ENCODE peak calls at places on chromosomes 16 and 17, in four cellular contexts. One of them, this sample, is unnamed.

GRCh38 chr17:78174332-78174869 is 6.0 kb downstream of the SYNGR2 start:
- DNase-seq in fibroblast of lung: no peak
- DNase-seq in tibial artery: peak; percentile 80
- DNase-seq in right atrium auricular region: peak; percentile 83
- DNase-seq in this sample: no peak

GRCh38 chr16:11251525-11252481 is 4.2 kb downstream of the SOCS1 start:
- DNase-seq in fibroblast of lung: peak; percentile 90
- DNase-seq in tibial artery: no peak
- DNase-seq in right atrium auricular region: no peak
- DNase-seq in this sample: peak; percentile 70

GRCh38 chr16:87723224-87723619 is 42.6 kb downstream of the KLHDC4 start:
- DNase-seq in fibroblast of lung: peak; percentile 95
- DNase-seq in tibial artery: no peak
- DNase-seq in right atrium auricular region: peak; percentile 70
- DNase-seq in this sample: peak; percentile 77

GRCh38 chr16:46830417-46830901 is 521 bp downstream of the C16orf87 start:
- DNase-seq in fibroblast of lung: peak; percentile 20
- DNase-seq in tibial artery: no peak
- DNase-seq in right atrium auricular region: no peak
- DNase-seq in this sample: peak; percentile 2

GRCh38 chr17:80738406-80738805 is 193.8 kb downstream of the RPTOR start:
- DNase-seq in fibroblast of lung: no peak
- DNase-seq in tibial artery: no peak
- DNase-seq in right atrium auricular region: no peak
- DNase-seq in this sample: no peak

GRCh38 chr17:7138800-7139381 is 24.3 kb upstream of the ASGR2 start:
- DNase-seq in fibroblast of lung: no peak
- DNase-seq in tibial artery: no peak
- DNase-seq in right atrium auricular region: no peak
- DNase-seq in this sample: no peak

GRCh38 chr17:55897301-55897700 is 146.4 kb downstream of the PCTP start:
- DNase-seq in fibroblast of lung: no peak
- DNase-seq in tibial artery: peak; percentile 85
- DNase-seq in right atrium auricular region: peak; percentile 63
- DNase-seq in this sample: no peak

GRCh38 chr17:49987290-49987585 is 7.8 kb downstream of the DLX3 start:
- DNase-seq in fibroblast of lung: no peak
- DNase-seq in tibial artery: no peak
- DNase-seq in right atrium auricular region: no peak
- DNase-seq in this sample: no peak

GRCh38 chr17:8954339-8954738 is 11.2 kb downstream of the PIK3R5 start:
- DNase-seq in fibroblast of lung: no peak
- DNase-seq in tibial artery: peak; percentile 76
- DNase-seq in right atrium auricular region: peak; percentile 72
- DNase-seq in this sample: no peak

GRCh38 chr17:51120357-51120738 is 320 bp downstream of the SPAG9 start:
- DNase-seq in fibroblast of lung: peak; percentile 42
- DNase-seq in tibial artery: no peak
- DNase-seq in right atrium auricular region: peak; percentile 70
- DNase-seq in this sample: no peak

GRCh38 chr17:41538565-41538991 is 10.5 kb upstream of the KRT19 start:
- DNase-seq in fibroblast of lung: peak; percentile 63
- DNase-seq in tibial artery: no peak
- DNase-seq in right atrium auricular region: no peak
- DNase-seq in this sample: no peak

GRCh38 chr16:24833352-24833751 is 12.4 kb upstream of the SLC5A11 start:
- DNase-seq in fibroblast of lung: no peak
- DNase-seq in tibial artery: no peak
- DNase-seq in right atrium auricular region: no peak
- DNase-seq in this sample: no peak

GRCh38 chr16:53476867-53477266 is 26.1 kb downstream of the AKTIP start:
- DNase-seq in fibroblast of lung: no peak
- DNase-seq in tibial artery: no peak
- DNase-seq in right atrium auricular region: no peak
- DNase-seq in this sample: no peak
- H3K4me3 ChIP-seq in fibroblast of lung: no peak overlapping the region
- H3K4me3 ChIP-seq in tibial artery: no peak overlapping the region
- H3K4me3 ChIP-seq in right atrium auricular region: no peak overlapping the region
- H3K4me3 ChIP-seq in this sample: no peak overlapping the region

DNA sequence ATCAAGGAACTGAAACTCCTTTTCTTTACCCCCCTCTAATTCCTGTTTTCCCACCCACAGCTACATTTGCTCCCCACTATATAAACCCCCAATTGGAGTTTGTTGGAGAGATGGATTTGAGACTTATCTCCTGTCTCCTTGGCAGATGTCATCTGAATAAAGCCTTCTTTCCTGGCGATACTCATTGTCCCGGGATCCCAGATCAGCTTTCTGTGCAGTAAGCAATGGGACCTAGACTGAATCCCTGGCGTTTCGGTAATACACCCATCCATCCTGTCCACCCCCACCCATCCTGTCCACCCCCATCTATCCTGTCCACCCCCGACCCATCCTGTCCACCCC is 22.2 kb downstream of the QPRT start:
- DNase-seq in fibroblast of lung: no peak
- DNase-seq in tibial artery: no peak
- DNase-seq in right atrium auricular region: no peak
- DNase-seq in this sample: no peak
- H3K4me3 ChIP-seq in fibroblast of lung: no peak overlapping the region
- H3K4me3 ChIP-seq in tibial artery: no peak overlapping the region
- H3K4me3 ChIP-seq in right atrium auricular region: no peak overlapping the region
- H3K4me3 ChIP-seq in this sample: no peak overlapping the region

DNA sequence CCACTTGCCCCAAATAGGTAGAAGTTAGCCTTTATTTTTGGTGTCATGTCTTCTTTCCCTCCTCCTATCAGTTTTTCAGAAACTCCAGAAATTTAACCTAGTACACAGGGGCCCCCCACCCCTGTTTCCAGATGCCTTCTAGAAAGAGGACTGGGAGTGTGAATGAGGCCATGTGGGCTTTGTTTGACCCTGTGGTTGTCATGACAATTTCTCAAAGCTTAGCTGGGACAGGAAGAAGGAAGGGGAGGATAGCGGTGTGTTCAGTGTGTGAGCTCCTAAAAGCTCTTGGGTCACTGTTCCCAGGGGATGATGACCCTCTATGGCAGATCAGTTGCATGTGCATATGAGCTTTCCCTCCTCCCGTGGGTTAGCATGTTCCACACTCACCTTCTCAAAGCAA is 710.1 kb downstream of the WWOX start:
- DNase-seq in fibroblast of lung: no peak
- DNase-seq in tibial artery: no peak
- DNase-seq in right atrium auricular region: no peak
- DNase-seq in this sample: no peak
- H3K4me3 ChIP-seq in fibroblast of lung: no peak overlapping the region
- H3K4me3 ChIP-seq in tibial artery: no peak overlapping the region
- H3K4me3 ChIP-seq in right atrium auricular region: no peak overlapping the region
- H3K4me3 ChIP-seq in this sample: no peak overlapping the region

DNA sequence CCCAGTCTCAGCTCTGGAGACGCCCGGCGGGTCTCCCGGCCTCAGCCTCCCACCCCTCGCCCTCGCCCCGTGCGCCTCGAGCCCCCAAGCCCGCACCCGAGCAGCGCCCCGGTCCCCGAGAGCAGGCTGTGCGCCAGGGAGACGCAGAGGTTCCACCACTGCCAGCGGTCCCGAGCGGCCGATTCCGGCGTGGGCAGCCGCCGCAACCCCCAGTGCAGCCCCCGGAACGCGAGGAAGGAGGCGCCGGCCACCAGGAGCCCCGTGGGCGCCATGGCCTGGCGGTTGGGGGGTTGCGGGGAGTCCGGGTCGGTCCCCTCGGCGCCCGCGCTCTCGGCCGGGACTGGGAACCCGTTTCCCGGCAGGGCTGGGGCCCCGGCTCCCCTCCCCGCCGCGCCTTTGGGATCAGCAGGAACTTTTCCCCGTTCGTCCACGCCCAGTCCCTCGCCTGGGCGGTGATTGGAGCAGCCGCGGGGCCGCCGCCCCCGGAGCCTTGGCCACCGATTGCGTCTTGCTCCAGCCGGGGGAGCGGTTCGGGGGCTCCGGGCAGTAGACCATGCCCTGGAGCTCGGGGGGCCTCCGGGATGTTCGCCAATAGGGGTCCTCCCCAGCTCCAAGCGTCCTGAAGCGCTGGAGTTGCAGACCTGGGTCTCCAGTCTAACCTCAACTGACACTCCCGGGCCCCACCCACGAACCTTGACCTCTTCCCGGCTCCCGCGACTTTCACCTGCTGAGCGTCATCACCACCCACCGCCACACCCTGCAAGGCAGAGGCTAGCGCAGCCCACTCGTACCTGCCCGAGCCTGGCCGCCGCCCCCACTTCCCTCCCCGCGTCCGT is at the start of gene TLCD2:
- DNase-seq in fibroblast of lung: peak; percentile 76
- DNase-seq in tibial artery: peak; percentile 75
- DNase-seq in right atrium auricular region: peak; percentile 84
- DNase-seq in this sample: peak; percentile 51
- H3K4me3 ChIP-seq in fibroblast of lung: peak within 1 kb of the TSS; percentile 56
- H3K4me3 ChIP-seq in tibial artery: peak within 1 kb of the TSS; percentile 97
- H3K4me3 ChIP-seq in right atrium auricular region: peak within 1 kb of the TSS; percentile 82
- H3K4me3 ChIP-seq in this sample: peak within 1 kb of the TSS; percentile 53

DNA sequence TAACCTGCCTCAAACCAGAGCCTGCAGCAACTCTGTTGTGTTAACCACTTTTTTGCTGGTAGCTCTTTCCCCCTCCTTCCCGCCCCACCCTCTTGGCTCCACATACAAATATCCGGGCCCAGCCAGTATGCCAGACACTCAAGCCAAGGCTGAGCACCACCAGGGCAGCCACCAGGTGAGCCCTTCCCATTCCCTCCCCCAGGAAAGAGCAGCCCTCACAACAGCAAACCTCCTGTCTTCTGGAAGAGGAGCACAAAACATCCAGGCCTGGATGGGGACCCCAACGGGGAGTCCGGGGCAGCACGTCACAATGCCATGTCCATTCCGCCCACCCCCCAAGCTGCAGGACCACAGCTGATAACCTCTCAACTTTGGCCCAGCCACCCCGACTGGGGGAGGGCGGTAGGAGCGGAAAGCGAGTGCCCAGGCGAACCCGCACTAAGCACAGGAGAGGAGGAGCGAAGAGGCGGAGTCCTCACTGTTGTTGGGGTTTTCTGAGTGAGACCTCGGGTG is 757 bp downstream of the ORMDL3 start:
- DNase-seq in fibroblast of lung: peak; percentile 18
- DNase-seq in tibial artery: no peak
- DNase-seq in right atrium auricular region: peak; percentile 58
- DNase-seq in this sample: peak; percentile 23
- H3K4me3 ChIP-seq in fibroblast of lung: peak overlapping the region; percentile 95
- H3K4me3 ChIP-seq in tibial artery: peak overlapping the region; percentile 96
- H3K4me3 ChIP-seq in right atrium auricular region: peak overlapping the region; percentile 90
- H3K4me3 ChIP-seq in this sample: peak overlapping the region; percentile 76

DNA sequence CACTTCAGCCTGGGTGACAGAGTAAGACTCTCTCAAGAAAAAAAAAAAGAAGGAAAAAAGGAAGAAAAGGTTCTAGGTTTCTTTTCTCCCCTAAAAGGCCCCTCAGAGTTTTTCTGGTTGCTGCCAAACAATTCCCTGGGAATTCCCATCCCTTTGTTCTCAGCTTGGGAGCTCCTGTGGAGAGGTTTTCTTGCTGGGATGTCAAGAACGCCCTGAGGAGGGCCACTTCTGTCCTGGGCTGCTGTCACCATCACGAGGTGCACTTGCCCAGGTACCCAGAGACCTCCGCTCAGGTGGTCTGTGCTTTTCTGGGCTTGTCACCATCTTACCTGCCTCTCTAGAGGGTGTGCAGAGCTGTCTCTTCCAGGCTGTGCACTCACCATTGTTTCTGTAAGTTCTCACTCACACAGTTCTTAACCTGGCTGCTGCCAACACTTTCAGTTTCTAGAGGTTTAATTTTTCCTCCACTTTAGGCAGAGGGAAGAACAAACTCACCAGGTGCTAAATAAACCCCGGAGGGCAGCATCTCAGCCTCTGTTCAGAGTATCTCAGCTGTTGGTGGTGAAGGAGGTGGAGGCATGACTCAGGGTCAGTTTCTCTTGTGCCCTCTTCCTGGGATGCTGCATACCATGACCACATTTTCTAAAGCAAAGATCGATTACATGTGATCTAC is 2.4 kb upstream of the COX6A2 start:
- DNase-seq in fibroblast of lung: no peak
- DNase-seq in tibial artery: no peak
- DNase-seq in right atrium auricular region: no peak
- DNase-seq in this sample: no peak
- H3K4me3 ChIP-seq in fibroblast of lung: no peak overlapping the region
- H3K4me3 ChIP-seq in tibial artery: no peak overlapping the region
- H3K4me3 ChIP-seq in right atrium auricular region: no peak overlapping the region
- H3K4me3 ChIP-seq in this sample: no peak overlapping the region

This sample was measured in fibroblast of mammary gland.